ENCODE peak calls at places on chromosomes 5 and 9, in nine cellular contexts. E is PC-3, V is GM23248, R is fibroblast of lung, N is mesenchymal stem cell, F is HepG2, A is neural progenitor cell, C is adipocyte, O is NT2/D1. Y is an unnamed sample.
A peak's percentile ranks its signal among the peaks of the same experiment; 100 is the strongest.

GRCh38 chr9:125295642-125296041 is 34.0 kb downstream of the GAPVD1 start:
- DNase-seq in E (no peak), V (no peak), R (no peak), N (no peak), F (no peak), A (no peak), C (no peak), O (no peak), Y (no peak)

GRCh38 chr9:70551391-70551790 is 136.9 kb upstream of the KLF9 start:
- DNase-seq in E (no peak), V (peak; percentile 26), R (no peak), N (no peak), F (no peak), A (no peak), C (no peak), O (no peak), Y (no peak)

GRCh38 chr9:77833686-77834429 is 185.7 kb upstream of the GNA14 start:
- DNase-seq in E (no peak), V (peak; percentile 40), R (no peak), N (no peak), F (no peak), A (no peak), C (peak; percentile 49), O (no peak), Y (no peak)

GRCh38 chr5:66724740-66725139 is 128.5 kb downstream of the MAST4 start:
- DNase-seq in E (no peak), V (peak; percentile 34), R (peak; percentile 34), N (peak; percentile 3), F (no peak), A (no peak), C (no peak), O (no peak), Y (no peak)

GRCh38 chr5:36946101-36946500 is 69.5 kb downstream of the NIPBL start:
- DNase-seq in E (no peak), V (peak; percentile 34), R (no peak), N (no peak), F (no peak), A (no peak), C (peak; percentile 36), O (no peak), Y (no peak)

GRCh38 chr5:53779541-53779981 is 219.1 kb downstream of the NDUFS4 start:
- DNase-seq in E (peak; percentile 39), V (peak; percentile 65), R (peak; percentile 50), N (peak; percentile 78), F (no peak), A (peak; percentile 23), C (peak; percentile 39), O (no peak), Y (no peak)

GRCh38 chr5:34774139-34774538 is 64.8 kb upstream of the TTC23L start:
- DNase-seq in E (no peak), V (no peak), R (no peak), N (no peak), F (no peak), A (no peak), C (no peak), O (no peak), Y (no peak)

GRCh38 chr9:76654575-76654974 is 109.7 kb upstream of the PCA3 start:
- DNase-seq in E (peak; percentile 11), V (peak; percentile 94), R (peak; percentile 97), N (peak; percentile 88), F (no peak), A (no peak), C (peak; percentile 95), O (no peak), Y (no peak)

GRCh38 chr9:5764130-5764868 is 68.6 kb downstream of the ERMP1 start:
- DNase-seq in E (no peak), V (no peak), R (no peak), N (no peak), F (no peak), A (no peak), C (no peak), O (no peak), Y (no peak)

GRCh38 chr9:133842174-133842573 is 104.0 kb upstream of the SARDH start:
- DNase-seq in E (no peak), V (no peak), R (no peak), N (no peak), F (no peak), A (peak; percentile 58), C (no peak), O (no peak), Y (no peak)

GRCh38 chr5:128172102-128172501 is 88.5 kb downstream of the SLC12A2 start:
- DNase-seq in E (no peak), V (no peak), R (no peak), N (no peak), F (no peak), A (no peak), C (no peak), O (no peak), Y (no peak)

GRCh38 chr9:131500377-131500776 is 2.3 kb upstream of the POMT1 start:
- DNase-seq in E (no peak), V (no peak), R (no peak), N (no peak), F (no peak), A (no peak), C (no peak), O (no peak), Y (no peak)

GRCh38 chr5:178382689-178383276 is 150.2 kb upstream of the PHYKPL start:
- DNase-seq in E (no peak), V (no peak), R (no peak), N (no peak), F (no peak), A (no peak), C (no peak), O (no peak), Y (no peak)

GRCh38 chr5:86570427-86571083 is 47.2 kb upstream of the COX7C start:
- DNase-seq in E (peak; percentile 77), V (no peak), R (no peak), N (no peak), F (peak; percentile 2), A (no peak), C (no peak), O (no peak), Y (no peak)

GRCh38 chr9:87007711-87008360 is 60.5 kb upstream of the GAS1 start:
- DNase-seq in E (no peak), V (peak; percentile 9), R (peak; percentile 22), N (no peak), F (no peak), A (no peak), C (peak; percentile 84), O (no peak), Y (no peak)

GRCh38 chr9:110283736-110284135 is 27.4 kb upstream of the TXN start:
- DNase-seq in E (peak; percentile 35), V (no peak), R (no peak), N (no peak), F (no peak), A (no peak), C (no peak), O (no peak), Y (no peak)

GRCh38 chr5:175784230-175784629 is 87.1 kb upstream of the CPLX2 start:
- DNase-seq in E (no peak), V (no peak), R (no peak), N (no peak), F (no peak), A (no peak), C (no peak), O (no peak), Y (no peak)

GRCh38 chr5:29387384-29387783 is 1806.1 kb upstream of the CDH6 start:
- DNase-seq in E (no peak), V (no peak), R (no peak), N (no peak), F (no peak), A (no peak), C (no peak), O (no peak), Y (no peak)
- H3K9ac ChIP-seq in E (no peak overlapping the region), V (no peak overlapping the region), R (no peak overlapping the region), N (no peak overlapping the region), F (no peak overlapping the region), A (no peak overlapping the region), C (no peak overlapping the region), O (no peak overlapping the region), Y (no peak overlapping the region)

GRCh38 chr9:84283895-84284294 is 56.7 kb downstream of the SLC28A3 start:
- DNase-seq in E (no peak), V (no peak), R (no peak), N (no peak), F (no peak), A (no peak), C (no peak), O (no peak), Y (no peak)
- H3K9ac ChIP-seq in E (no peak overlapping the region), V (no peak overlapping the region), R (no peak overlapping the region), N (no peak overlapping the region), F (no peak overlapping the region), A (no peak overlapping the region), C (no peak overlapping the region), O (no peak overlapping the region), Y (no peak overlapping the region)

DNA sequence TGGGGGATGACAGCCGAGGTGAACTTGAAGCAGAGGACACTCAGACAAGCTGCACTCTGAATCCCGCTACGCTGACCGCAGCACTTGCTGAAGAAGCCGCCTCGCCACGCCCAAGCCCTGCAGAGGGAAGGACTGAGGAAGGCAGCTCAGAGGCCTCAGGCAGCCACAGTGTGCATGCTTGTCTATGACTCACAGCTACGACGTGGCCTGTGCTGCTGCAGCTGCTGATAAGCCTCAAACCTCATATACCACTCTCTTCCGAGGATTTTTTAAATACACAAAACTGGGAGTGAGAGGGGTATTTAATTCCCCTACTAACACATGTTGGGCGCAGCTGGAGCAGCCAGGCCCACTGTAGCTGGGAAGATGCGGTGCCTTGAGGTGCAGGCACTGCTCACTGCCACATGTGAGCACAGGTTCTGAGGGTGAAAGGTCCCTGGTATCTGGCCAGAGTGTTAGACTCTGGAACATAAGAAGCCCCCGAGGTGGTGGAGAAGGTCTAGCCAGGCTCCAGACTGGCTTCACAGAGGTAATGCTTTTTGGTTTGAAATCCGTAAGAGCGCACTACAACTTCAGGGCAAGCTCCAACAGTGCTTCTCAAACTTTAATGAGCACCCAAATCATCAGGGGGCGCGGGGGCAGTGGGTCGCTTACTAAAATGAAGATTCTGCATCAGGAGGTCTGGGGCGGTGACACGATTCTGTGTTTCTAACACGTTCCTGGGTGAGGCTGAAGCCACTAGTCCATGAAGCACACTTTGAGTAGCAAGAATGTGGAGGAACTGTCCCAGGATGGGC is 196.8 kb downstream of the AUH start:
- DNase-seq in E (peak; percentile 89), V (peak; percentile 97), R (peak; percentile 99), N (peak; percentile 98), F (peak; percentile 30), A (no peak), C (peak; percentile 97), O (no peak), Y (no peak)
- H3K9ac ChIP-seq in E (peak overlapping the region; percentile 69), V (peak overlapping the region; percentile 66), R (peak overlapping the region; percentile 57), N (peak overlapping the region; percentile 78), F (no peak overlapping the region), A (no peak overlapping the region), C (peak overlapping the region; percentile 80), O (no peak overlapping the region), Y (no peak overlapping the region)

DNA sequence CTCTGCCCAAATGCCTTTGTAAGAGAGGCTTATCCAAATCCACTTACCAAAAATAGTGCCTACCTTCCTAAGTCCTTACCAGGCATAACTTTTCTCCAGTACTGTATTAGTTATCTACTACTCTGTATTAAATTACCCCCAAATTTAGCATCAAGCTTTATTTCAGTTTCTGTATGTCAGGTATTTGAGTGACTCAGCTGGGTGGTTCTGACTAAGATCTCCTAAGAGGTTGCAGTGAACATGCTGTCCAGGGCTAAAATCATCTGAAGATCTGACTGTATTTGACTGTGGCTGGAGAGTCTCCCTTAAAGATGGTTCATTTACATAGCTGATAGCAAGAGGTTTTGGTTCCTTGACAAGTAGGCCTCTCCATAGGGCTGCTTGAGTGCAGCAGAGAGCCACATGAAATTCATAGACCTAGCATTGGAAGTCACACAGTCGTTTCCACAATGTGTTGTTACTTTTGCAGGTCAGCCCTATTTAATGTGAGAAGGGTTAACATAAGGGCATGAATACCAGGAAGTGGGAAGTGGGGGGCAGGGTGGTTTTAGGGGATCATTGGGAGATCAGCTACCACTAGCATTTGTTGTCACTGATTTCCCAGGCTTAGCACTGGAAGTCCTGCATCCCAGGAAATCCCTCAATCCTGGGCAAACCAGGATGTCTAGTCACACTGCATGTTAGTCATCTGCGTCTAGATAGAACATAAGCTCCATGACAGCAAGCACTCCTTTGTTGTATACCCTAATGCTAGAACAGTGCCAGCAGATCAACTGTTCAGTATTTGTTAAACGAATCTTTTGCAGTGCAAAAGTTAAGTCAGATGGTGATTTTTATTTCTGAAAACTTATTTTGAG is 2.0 kb upstream of the ZNF622 start:
- DNase-seq in E (peak; percentile 93), V (peak; percentile 89), R (peak; percentile 38), N (peak; percentile 75), F (no peak), A (no peak), C (peak; percentile 69), O (no peak), Y (no peak)
- H3K9ac ChIP-seq in E (no peak overlapping the region), V (peak overlapping the region; percentile 88), R (no peak overlapping the region), N (peak overlapping the region; percentile 94), F (no peak overlapping the region), A (no peak overlapping the region), C (peak overlapping the region; percentile 19), O (no peak overlapping the region), Y (no peak overlapping the region)